ENCODE peak calls at places on chromosomes 7 and 10, in four cellular contexts. Y is mucosa of descending colon, H is tibial nerve, S is hepatocyte. O is an unnamed sample.

GRCh38 chr7:20191044-20191867 is 25.9 kb downstream of the MACC1 start:
- DNase-seq in Y (no peak), H (no peak), S (no peak), O (no peak)

GRCh38 chr7:18520450-18521235 is 25.1 kb downstream of the HDAC9 start:
- DNase-seq in S (no peak), Y (no peak), H (no peak), O (no peak)

GRCh38 chr7:121151663-121152344 is 163.3 kb downstream of the CPED1 start:
- DNase-seq in Y (no peak), S (no peak), H (no peak), O (no peak)

GRCh38 chr10:88754272-88754671 is 5.5 kb upstream of the LIPN start:
- DNase-seq in S (no peak), H (no peak), Y (no peak), O (no peak)

GRCh38 chr7:47866120-47866519 is 82.1 kb downstream of the PKD1L1 start:
- DNase-seq in H (no peak), S (no peak), Y (no peak), O (no peak)

GRCh38 chr10:60042262-60042661 is 135.9 kb upstream of the CCDC6 start:
- DNase-seq in H (no peak), S (no peak), Y (no peak), O (no peak)

GRCh38 chr10:105592468-105592867 is 951.4 kb downstream of the SORCS3 start:
- DNase-seq in Y (no peak), S (no peak), H (no peak), O (no peak)

GRCh38 chr7:115356139-115356746 is 434.3 kb downstream of the MDFIC start:
- DNase-seq in S (peak; percentile 29), H (no peak), Y (peak; percentile 21), O (no peak)

GRCh38 chr7:92973964-92974363 is 137.6 kb upstream of the CDK6 start:
- DNase-seq in H (no peak), Y (no peak), S (no peak), O (no peak)

GRCh38 chr10:6995339-6995738 is 415.3 kb upstream of the PRKCQ start:
- DNase-seq in H (no peak), Y (no peak), S (no peak), O (no peak)

GRCh38 chr10:65083222-65083621 is 1562.0 kb downstream of the REEP3 start:
- DNase-seq in Y (no peak), H (no peak), S (no peak), O (no peak)

GRCh38 chr10:52597189-52597863 is 175.3 kb downstream of the MBL2 start:
- DNase-seq in H (no peak), Y (no peak), S (no peak), O (no peak)

GRCh38 chr7:116671111-116671510 is 885 bp upstream of the MET start:
- DNase-seq in Y (no peak), S (no peak), H (no peak), O (no peak)

GRCh38 chr7:159075563-159076238 is 69.0 kb downstream of the VIPR2 start:
- DNase-seq in Y (no peak), H (no peak), S (no peak), O (peak; percentile 59)

GRCh38 chr7:104096683-104097082 is 107.2 kb upstream of the RELN start:
- DNase-seq in S (peak; percentile 30), Y (peak; percentile 5), H (no peak), O (no peak)

GRCh38 chr10:31602541-31603244 is 283.7 kb downstream of the ZEB1 start:
- DNase-seq in Y (peak; percentile 70), H (peak; percentile 80), S (peak; percentile 70), O (peak; percentile 94)

GRCh38 chr7:91397612-91398011 is 133.4 kb downstream of the FZD1 start:
- DNase-seq in H (no peak), Y (no peak), S (no peak), O (no peak)

GRCh38 chr7:47814905-47815613 is 133.2 kb downstream of the PKD1L1 start:
- DNase-seq in H (no peak), Y (no peak), S (no peak), O (peak; percentile 28)

GRCh38 chr10:116974442-116975005 is 30.5 kb downstream of the SHTN1 start:
- DNase-seq in S (no peak), H (no peak), Y (no peak), O (no peak)

GRCh38 chr7:44391746-44392617 is 66.6 kb upstream of the CAMK2B start:
- DNase-seq in S (no peak), H (no peak), Y (no peak), O (no peak)

GRCh38 chr10:59907918-59908807 is 1.8 kb upstream of the CCDC6 start:
- DNase-seq in H (peak; percentile 33), S (peak; percentile 84), Y (peak; percentile 87), O (peak; percentile 90)

GRCh38 chr10:29634764-29635625 is at the start of gene SVIL:
- DNase-seq in H (peak; percentile 49), S (peak; percentile 74), Y (peak; percentile 67), O (peak; percentile 92)

GRCh38 chr7:82294258-82294855 is 149.2 kb downstream of the CACNA2D1 start:
- DNase-seq in S (no peak), Y (no peak), H (no peak), O (no peak)

GRCh38 chr10:29427667-29428066 is 138.8 kb downstream of the LYZL1 start:
- DNase-seq in Y (no peak), H (no peak), S (no peak), O (no peak)

GRCh38 chr7:25725483-25725882 is 426.5 kb upstream of the NFE2L3 start:
- DNase-seq in H (no peak), S (no peak), Y (no peak), O (no peak)

GRCh38 chr10:105239311-105240215 is 598.5 kb downstream of the SORCS3 start:
- DNase-seq in S (no peak), H (no peak), Y (no peak), O (no peak)

GRCh38 chr10:100025528-100026070 is 15.9 kb upstream of the DNMBP start:
- DNase-seq in H (no peak), S (no peak), Y (no peak), O (no peak)

GRCh38 chr7:139731802-139732470 is 45.9 kb downstream of the HIPK2 start:
- DNase-seq in S (peak; percentile 63), H (peak; percentile 82), Y (peak; percentile 81), O (peak; percentile 76)

GRCh38 chr7:44194069-44194468 is 4.8 kb upstream of the GCK start:
- DNase-seq in S (no peak), H (no peak), Y (no peak), O (no peak)

GRCh38 chr10:121221991-121222390 is 370.8 kb downstream of the WDR11 start:
- DNase-seq in H (no peak), Y (no peak), S (no peak), O (no peak)
- H3K9me3 ChIP-seq in H (no peaks in the 10 kb centered on the region), Y (no peaks in the 10 kb centered on the region), S (no peaks in the 10 kb centered on the region), O (no peaks in the 10 kb centered on the region)

GRCh38 chr7:5586279-5586962 is 162.8 kb upstream of the TNRC18 start:
- DNase-seq in H (no peak), Y (no peak), S (no peak), O (no peak)
- H3K4me1 ChIP-seq in H (no peaks in the 10 kb centered on the region), Y (no peaks in the 10 kb centered on the region), S (no peaks in the 10 kb centered on the region), O (no peaks in the 10 kb centered on the region)

DNA sequence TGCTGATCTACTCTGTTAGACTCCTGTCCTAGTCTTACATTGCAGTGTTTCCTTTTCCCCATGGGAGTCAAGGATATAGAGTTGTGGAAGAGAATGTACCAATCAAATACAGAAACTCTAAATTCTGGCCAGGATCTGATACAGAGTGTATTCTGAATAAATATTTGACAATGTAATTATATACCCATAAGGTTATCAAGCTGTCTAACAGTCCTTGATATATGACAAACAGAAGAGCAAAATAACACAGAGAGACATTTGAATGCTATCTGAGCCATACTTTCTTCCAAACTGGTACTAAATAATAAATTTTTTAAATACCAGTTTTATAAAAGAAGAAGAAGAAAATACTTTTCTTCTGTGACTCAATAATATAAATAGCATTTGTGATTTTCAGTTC is 116.7 kb downstream of the ETV1 start:
- DNase-seq in H (no peak), S (no peak), Y (no peak), O (no peak)
- H3K9me3 ChIP-seq in H (no peaks in the 10 kb centered on the region), S (no peaks in the 10 kb centered on the region), Y (no peaks in the 10 kb centered on the region), O (no peaks in the 10 kb centered on the region)

GRCh38 chr10:77631241-77631640 is 6.4 kb downstream of the KCNMA1 start:
- DNase-seq in H (no peak), Y (no peak), S (no peak), O (peak; percentile 84)
- H3K4me1 ChIP-seq in H (no peaks in the 10 kb centered on the region), Y (peaks cover 5% of the 10 kb centered on the region), S (no peaks in the 10 kb centered on the region), O (peaks cover 43% of the 10 kb centered on the region)

DNA sequence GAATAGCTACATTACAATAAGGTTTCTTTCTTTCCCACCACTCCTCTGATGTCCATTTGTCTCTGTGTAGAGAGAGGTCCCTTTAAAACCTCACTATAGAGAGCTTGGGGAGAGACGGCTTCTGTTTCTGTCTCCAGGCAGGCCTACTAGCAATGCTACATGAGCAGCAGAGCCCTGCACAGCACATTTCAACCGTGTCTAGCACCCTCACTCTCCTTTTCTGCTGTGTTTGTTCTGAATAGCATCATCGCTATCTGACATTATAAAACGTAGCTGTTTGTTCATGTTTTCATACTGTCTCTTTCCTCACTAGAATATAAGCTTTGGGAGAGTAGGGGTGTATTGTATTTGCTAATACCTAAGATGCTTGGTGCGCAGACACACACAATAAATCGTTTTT is 487.8 kb upstream of the DPP6 start:
- DNase-seq in H (no peak), S (no peak), Y (no peak), O (no peak)
- H3K9me3 ChIP-seq in H (no peaks in the 10 kb centered on the region), S (no peaks in the 10 kb centered on the region), Y (peaks cover 12% of the 10 kb centered on the region), O (no peaks in the 10 kb centered on the region)

GRCh38 chr10:127151981-127152699 is 44.3 kb downstream of the INSYN2A start:
- DNase-seq in H (no peak), Y (no peak), S (no peak), O (no peak)
- H3K4me1 ChIP-seq in H (no peaks in the 10 kb centered on the region), Y (no peaks in the 10 kb centered on the region), S (no peaks in the 10 kb centered on the region), O (no peaks in the 10 kb centered on the region)

GRCh38 chr7:57417736-57418135 is 32.2 kb upstream of the ZNF716 start:
- DNase-seq in H (no peak), Y (no peak), S (no peak), O (no peak)
- H3K9me3 ChIP-seq in H (no peaks in the 10 kb centered on the region), Y (peaks cover 34% of the 10 kb centered on the region), S (no peaks in the 10 kb centered on the region), O (no peaks in the 10 kb centered on the region)

GRCh38 chr7:131289051-131289450 is 38.6 kb upstream of the MKLN1 start:
- DNase-seq in Y (no peak), H (no peak), S (no peak), O (no peak)

GRCh38 chr7:131288446-131288845 is 39.2 kb upstream of the MKLN1 start:
- DNase-seq in H (no peak), Y (no peak), S (no peak), O (no peak)

GRCh38 chr7:131292141-131292905 is 35.4 kb upstream of the MKLN1 start:
- DNase-seq in H (no peak), S (no peak), Y (no peak), O (no peak)

GRCh38 chr7:131294553-131294952 is 33.1 kb upstream of the MKLN1 start:
- DNase-seq in H (no peak), Y (no peak), S (peak; percentile 30), O (no peak)

DNA sequence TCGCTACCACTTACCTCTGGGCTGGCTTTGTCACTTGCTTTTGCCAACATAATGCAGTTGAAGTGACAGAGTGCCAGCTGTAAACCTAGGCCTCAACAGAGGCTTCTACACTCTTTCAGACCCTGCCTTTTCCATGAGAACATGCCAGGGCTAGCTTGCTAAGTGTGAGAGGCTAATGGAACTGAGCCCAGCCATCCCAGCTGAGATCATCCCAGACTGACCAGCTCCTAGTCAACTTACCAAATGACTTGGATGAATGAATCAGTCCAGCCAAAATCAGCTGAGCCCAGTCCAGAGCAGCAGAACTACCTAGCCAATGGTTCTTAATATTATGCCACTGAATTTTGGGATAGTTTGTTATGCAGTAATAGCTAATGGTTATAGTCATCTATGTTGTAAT is 34.7 kb upstream of the MKLN1 start:
- DNase-seq in H (no peak), Y (no peak), S (no peak), O (no peak)
- H3K4me1 ChIP-seq in H (no peaks in the 10 kb centered on the region), Y (no peaks in the 10 kb centered on the region), S (no peaks in the 10 kb centered on the region), O (peaks cover 5% of the 10 kb centered on the region)

GRCh38 chr10:133465191-133465949 is 11.6 kb downstream of the SCART1 start:
- DNase-seq in S (no peak), H (no peak), Y (no peak), O (no peak)
- H3K9me3 ChIP-seq in S (no peaks in the 10 kb centered on the region), H (no peaks in the 10 kb centered on the region), Y (no peaks in the 10 kb centered on the region), O (no peaks in the 10 kb centered on the region)